ENCODE peak calls at places on chromosomes 12 and 14, in five cellular contexts. One of them, this sample, is unnamed. For H3K9me3, the result is how much of the 10 kb centered on the place peaks cover.

GRCh38 chr12:84911331-84912190 is 1.0 kb downstream of the SLC6A15 start:
- DNase-seq in GM12878: no peak
- DNase-seq in H1: peak
- DNase-seq in HepG2: no peak
- DNase-seq in K562: no peak
- DNase-seq in this sample: no peak

GRCh38 chr14:53358166-53358565 is 205.0 kb upstream of the DDHD1 start:
- DNase-seq in K562: no peak
- DNase-seq in HepG2: no peak
- DNase-seq in H1: no peak
- DNase-seq in GM12878: no peak
- DNase-seq in this sample: no peak

GRCh38 chr12:75239987-75240386 is 30.3 kb upstream of the KCNC2 start:
- DNase-seq in K562: no peak
- DNase-seq in GM12878: no peak
- DNase-seq in H1: no peak
- DNase-seq in HepG2: no peak
- DNase-seq in this sample: no peak

GRCh38 chr12:130114952-130115351 is 47.3 kb upstream of the FZD10 start:
- DNase-seq in GM12878: no peak
- DNase-seq in K562: no peak
- DNase-seq in H1: no peak
- DNase-seq in HepG2: no peak
- DNase-seq in this sample: no peak

GRCh38 chr14:88592016-88592415 is 29.2 kb downstream of the ZC3H14 start:
- DNase-seq in HepG2: no peak
- DNase-seq in GM12878: no peak
- DNase-seq in K562: no peak
- DNase-seq in H1: no peak
- DNase-seq in this sample: no peak

GRCh38 chr14:63855272-63855671 is 2.5 kb downstream of the SYNE2 start:
- DNase-seq in H1: no peak
- DNase-seq in K562: no peak
- DNase-seq in HepG2: no peak
- DNase-seq in GM12878: no peak
- DNase-seq in this sample: no peak

GRCh38 chr12:116806845-116807440 is 68.8 kb downstream of the RNFT2 start:
- DNase-seq in K562: peak
- DNase-seq in HepG2: no peak
- DNase-seq in GM12878: no peak
- DNase-seq in H1: no peak
- DNase-seq in this sample: no peak

GRCh38 chr14:48805315-48805714 is 780.9 kb downstream of the RPS29 start:
- DNase-seq in H1: peak
- DNase-seq in GM12878: no peak
- DNase-seq in K562: no peak
- DNase-seq in HepG2: peak
- DNase-seq in this sample: no peak

GRCh38 chr12:52942914-52943207 is 6.1 kb upstream of the KRT18 start:
- DNase-seq in K562: no peak
- DNase-seq in GM12878: no peak
- DNase-seq in HepG2: no peak
- DNase-seq in H1: no peak
- DNase-seq in this sample: no peak

GRCh38 chr12:115963030-115963480 is 314.4 kb downstream of the MED13L start:
- DNase-seq in K562: no peak
- DNase-seq in HepG2: no peak
- DNase-seq in GM12878: no peak
- DNase-seq in H1: no peak
- DNase-seq in this sample: no peak

GRCh38 chr12:84624601-84625000 is 288.0 kb downstream of the SLC6A15 start:
- DNase-seq in GM12878: no peak
- DNase-seq in K562: no peak
- DNase-seq in H1: no peak
- DNase-seq in HepG2: no peak
- DNase-seq in this sample: no peak

GRCh38 chr12:38138225-38139221 is 178.1 kb upstream of the ALG10B start:
- DNase-seq in GM12878: peak
- DNase-seq in K562: peak
- DNase-seq in HepG2: peak
- DNase-seq in H1: peak
- DNase-seq in this sample: peak

GRCh38 chr12:123478762-123479161 is 20.8 kb downstream of the SNRNP35 start:
- DNase-seq in GM12878: no peak
- DNase-seq in HepG2: no peak
- DNase-seq in H1: no peak
- DNase-seq in K562: no peak
- DNase-seq in this sample: no peak

GRCh38 chr12:104602426-104602825 is 145.7 kb downstream of the CHST11 start:
- DNase-seq in H1: no peak
- DNase-seq in HepG2: no peak
- DNase-seq in K562: no peak
- DNase-seq in GM12878: no peak
- DNase-seq in this sample: no peak

GRCh38 chr14:91996951-91997371 is 42.9 kb downstream of the TRIP11 start:
- DNase-seq in GM12878: no peak
- DNase-seq in H1: no peak
- DNase-seq in K562: peak
- DNase-seq in HepG2: peak
- DNase-seq in this sample: peak

GRCh38 chr14:38210168-38210567 is 2.5 kb downstream of the SSTR1 start:
- DNase-seq in GM12878: no peak
- DNase-seq in HepG2: no peak
- DNase-seq in K562: no peak
- DNase-seq in H1: no peak
- DNase-seq in this sample: no peak

GRCh38 chr14:90966493-90966892 is 93.9 kb downstream of the RPS6KA5 start:
- DNase-seq in H1: no peak
- DNase-seq in GM12878: no peak
- DNase-seq in K562: no peak
- DNase-seq in HepG2: no peak
- DNase-seq in this sample: no peak

GRCh38 chr12:46368684-46369083 is 3.9 kb downstream of the SLC38A2 start:
- DNase-seq in GM12878: no peak
- DNase-seq in HepG2: no peak
- DNase-seq in K562: no peak
- DNase-seq in H1: no peak
- DNase-seq in this sample: no peak

GRCh38 chr14:100895411-100895810 is 8.1 kb downstream of the RTL1 start:
- DNase-seq in HepG2: no peak
- DNase-seq in GM12878: no peak
- DNase-seq in H1: no peak
- DNase-seq in K562: no peak
- DNase-seq in this sample: no peak
- TF ChIP-seq ATF3 in HepG2: no peak
- TF ChIP-seq ATF3 in GM12878: no peak
- TF ChIP-seq ATF3 in H1: no peak
- TF ChIP-seq ATF3 in K562: no peak
- TF ChIP-seq ATF3 in this sample: no peak

DNA sequence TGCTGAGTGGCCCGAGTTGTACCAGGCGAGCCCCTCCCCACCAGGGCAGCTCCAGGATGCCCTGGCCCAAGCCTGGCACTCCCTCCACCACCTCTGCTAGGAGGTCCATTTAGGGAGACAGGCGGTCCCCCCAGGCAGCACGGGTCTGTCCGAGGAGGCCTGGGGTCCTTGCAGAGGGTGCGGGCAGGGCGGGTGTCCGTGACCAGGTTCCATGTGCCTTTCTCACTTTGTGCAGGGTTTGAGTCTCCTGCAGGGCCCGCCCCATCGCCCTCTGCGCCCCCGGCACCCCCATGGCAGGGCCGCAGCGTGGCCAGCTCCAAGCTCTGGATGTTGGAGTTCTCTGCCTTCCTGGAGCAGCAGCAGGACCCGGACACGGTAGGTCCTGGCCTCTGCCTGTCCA is 56.8 kb upstream of the TSPAN9 start:
- DNase-seq in GM12878: no peak
- DNase-seq in H1: no peak
- DNase-seq in HepG2: no peak
- DNase-seq in K562: no peak
- DNase-seq in this sample: no peak
- H3K9me3 ChIP-seq in GM12878: under half
- H3K9me3 ChIP-seq in H1: under half
- H3K9me3 ChIP-seq in HepG2: under half
- H3K9me3 ChIP-seq in K562: under half
- H3K9me3 ChIP-seq in this sample: under half

DNA sequence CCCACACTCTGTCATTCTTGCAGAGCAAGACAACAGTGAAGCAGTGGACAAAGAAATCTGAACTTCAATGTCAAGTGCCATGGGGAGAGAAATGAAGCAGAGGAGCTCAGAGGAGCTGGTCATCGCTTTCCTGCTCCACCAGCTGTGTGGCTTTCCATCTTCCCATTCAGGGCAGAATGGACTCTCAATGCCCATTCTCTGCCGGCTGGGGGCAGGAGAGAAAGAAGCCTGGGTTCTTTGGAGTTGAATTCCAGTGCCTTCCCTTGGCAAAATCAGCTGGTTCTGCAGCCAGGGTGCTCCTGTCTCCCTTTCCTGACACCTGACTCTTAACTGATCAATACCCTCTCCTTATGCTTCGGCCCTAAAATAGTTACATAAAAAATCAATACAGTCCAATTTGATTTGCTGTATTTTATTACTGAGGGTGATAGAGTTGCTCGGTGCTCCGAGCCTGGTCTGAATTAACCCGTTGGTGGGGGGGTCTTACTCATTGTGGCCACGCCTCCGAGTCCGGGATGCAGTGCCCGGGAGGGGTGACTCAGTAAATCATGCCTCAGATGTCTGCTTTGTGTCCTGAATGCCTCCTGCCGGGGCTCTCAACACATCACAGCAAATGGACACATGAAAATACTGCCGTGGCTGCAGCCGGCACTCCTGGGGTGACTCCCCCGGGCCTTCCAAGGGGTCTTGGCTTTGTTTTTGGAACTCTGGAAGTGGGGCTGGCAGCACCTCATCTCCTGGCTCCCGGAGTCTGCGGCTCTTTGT is 128.7 kb downstream of the AACS start:
- DNase-seq in H1: peak
- DNase-seq in K562: peak
- DNase-seq in HepG2: no peak
- DNase-seq in GM12878: no peak
- DNase-seq in this sample: no peak
- TF ChIP-seq MAX in H1: no peak
- TF ChIP-seq MAX in K562: no peak
- TF ChIP-seq MAX in HepG2: no peak
- TF ChIP-seq MAX in GM12878: no peak
- TF ChIP-seq MAX in this sample: no peak

GRCh38 chr12:13165578-13166120 is 30.9 kb upstream of the EMP1 start:
- DNase-seq in GM12878: no peak
- DNase-seq in HepG2: no peak
- DNase-seq in H1: peak
- DNase-seq in K562: no peak
- DNase-seq in this sample: peak
- TF ChIP-seq ATF3 in GM12878: no peak
- TF ChIP-seq ATF3 in HepG2: no peak
- TF ChIP-seq ATF3 in H1: no peak
- TF ChIP-seq ATF3 in K562: no peak
- TF ChIP-seq ATF3 in this sample: no peak

GRCh38 chr12:111407371-111408115 is 1.8 kb downstream of the SH2B3 start:
- DNase-seq in HepG2: no peak
- DNase-seq in K562: peak
- DNase-seq in GM12878: no peak
- DNase-seq in H1: no peak
- DNase-seq in this sample: no peak

GRCh38 chr12:111405856-111406473 is at the start of gene SH2B3:
- DNase-seq in GM12878: no peak
- DNase-seq in K562: no peak
- DNase-seq in HepG2: no peak
- DNase-seq in H1: no peak
- DNase-seq in this sample: no peak

GRCh38 chr12:111404362-111405148 is 1.2 kb upstream of the SH2B3 start:
- DNase-seq in GM12878: no peak
- DNase-seq in K562: peak
- DNase-seq in H1: no peak
- DNase-seq in HepG2: peak
- DNase-seq in this sample: no peak

GRCh38 chr12:111406474-111407370 is 999 bp downstream of the SH2B3 start:
- DNase-seq in K562: peak
- DNase-seq in GM12878: no peak
- DNase-seq in H1: no peak
- DNase-seq in HepG2: no peak
- DNase-seq in this sample: no peak

DNA sequence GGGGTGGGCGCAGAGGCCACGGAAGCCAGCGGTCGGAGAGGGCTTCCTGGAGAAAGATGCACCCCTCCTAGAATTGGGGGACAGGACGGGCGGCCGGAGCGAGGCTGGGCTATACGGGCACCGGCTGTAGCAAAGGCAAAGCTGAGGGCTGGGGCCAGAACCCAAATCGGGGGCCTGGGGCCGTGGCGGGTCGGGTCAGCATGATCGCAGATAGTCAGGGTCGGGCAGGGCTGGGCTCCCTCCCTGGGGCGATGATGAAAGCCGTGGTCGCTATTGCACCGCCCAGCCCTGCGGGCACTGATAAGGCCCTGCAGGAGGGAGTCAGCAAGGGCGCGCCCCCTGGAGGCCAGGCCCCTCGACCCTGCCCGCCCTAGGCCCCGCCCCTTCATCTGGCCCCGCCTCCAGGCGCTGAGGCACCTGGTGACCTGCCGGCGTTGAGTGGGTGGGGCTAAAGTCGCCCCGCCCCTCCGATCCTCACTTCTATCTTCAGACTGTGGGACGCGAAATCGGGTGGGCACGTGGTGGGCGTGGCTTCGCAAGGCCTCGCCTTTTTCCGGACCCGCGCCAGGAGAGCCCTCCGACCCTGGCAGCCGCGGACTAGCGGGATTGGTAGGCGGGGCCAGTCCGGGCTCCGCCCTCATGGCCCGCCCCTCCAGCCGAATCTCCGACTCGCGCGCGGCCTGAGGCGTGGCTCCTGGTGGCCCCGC is 421 bp upstream of the SH2B3 start:
- DNase-seq in K562: peak
- DNase-seq in H1: peak
- DNase-seq in GM12878: peak
- DNase-seq in HepG2: peak
- DNase-seq in this sample: peak
- H3K9me3 ChIP-seq in K562: under half
- H3K9me3 ChIP-seq in H1: under half
- H3K9me3 ChIP-seq in GM12878: under half
- H3K9me3 ChIP-seq in HepG2: under half
- H3K9me3 ChIP-seq in this sample: under half

GRCh38 chr12:119574255-119574654 is 19.3 kb upstream of the TMEM233 start:
- DNase-seq in HepG2: no peak
- DNase-seq in H1: no peak
- DNase-seq in GM12878: no peak
- DNase-seq in K562: no peak
- DNase-seq in this sample: no peak
- TF ChIP-seq MAX in HepG2: no peak
- TF ChIP-seq MAX in H1: no peak
- TF ChIP-seq MAX in GM12878: no peak
- TF ChIP-seq MAX in K562: no peak
- TF ChIP-seq MAX in this sample: no peak

GRCh38 chr12:110635055-110635454 is 21.1 kb downstream of the TCTN1 start:
- DNase-seq in H1: no peak
- DNase-seq in HepG2: no peak
- DNase-seq in GM12878: no peak
- DNase-seq in K562: no peak
- DNase-seq in this sample: no peak
- TF ChIP-seq ATF3 in H1: no peak
- TF ChIP-seq ATF3 in HepG2: no peak
- TF ChIP-seq ATF3 in GM12878: no peak
- TF ChIP-seq ATF3 in K562: no peak
- TF ChIP-seq ATF3 in this sample: no peak

GRCh38 chr14:19838433-19838832 is 34.9 kb downstream of the OR4N2 start:
- DNase-seq in K562: no peak
- DNase-seq in GM12878: no peak
- DNase-seq in HepG2: no peak
- DNase-seq in H1: no peak
- DNase-seq in this sample: no peak
- H3K9me3 ChIP-seq in K562: under half
- H3K9me3 ChIP-seq in GM12878: under half
- H3K9me3 ChIP-seq in HepG2: under half
- H3K9me3 ChIP-seq in H1: under half
- H3K9me3 ChIP-seq in this sample: under half